ENCODE peak calls at places on chromosome 5, in nine cellular contexts. One of them, this sample, is unnamed.

GRCh38 chr5:98314262-98314661 is 459.2 kb upstream of the RGMB start:
- DNase-seq in stimulated activated CD4-positive, alpha-beta T cell treated with anti-CD3 and anti-CD28 coated beads, Interleukin-15, amount 100 ng/mL, for 1 hour: no peak
- DNase-seq in body of pancreas: no peak
- DNase-seq in ureter: no peak
- DNase-seq in ACHN: peak; percentile 29
- DNase-seq in GM19239: no peak
- DNase-seq in activated gamma-delta T cell treated with Interleukin-2 at 50 U/mL for 16 hours: no peak
- DNase-seq in GM04504: peak; percentile 67
- DNase-seq in Calu3: no peak
- DNase-seq in this sample: no peak

GRCh38 chr5:164188733-164189148 is 683.3 kb downstream of the MAT2B start:
- DNase-seq in stimulated activated CD4-positive, alpha-beta T cell treated with anti-CD3 and anti-CD28 coated beads, Interleukin-15, amount 100 ng/mL, for 1 hour: no peak
- DNase-seq in body of pancreas: no peak
- DNase-seq in ureter: no peak
- DNase-seq in ACHN: no peak
- DNase-seq in GM19239: no peak
- DNase-seq in activated gamma-delta T cell treated with Interleukin-2 at 50 U/mL for 16 hours: no peak
- DNase-seq in GM04504: no peak
- DNase-seq in Calu3: no peak
- DNase-seq in this sample: no peak

GRCh38 chr5:133828727-133829126 is 139.7 kb downstream of the C5orf15 start:
- DNase-seq in stimulated activated CD4-positive, alpha-beta T cell treated with anti-CD3 and anti-CD28 coated beads, Interleukin-15, amount 100 ng/mL, for 1 hour: no peak
- DNase-seq in body of pancreas: no peak
- DNase-seq in ureter: no peak
- DNase-seq in ACHN: no peak
- DNase-seq in GM19239: no peak
- DNase-seq in activated gamma-delta T cell treated with Interleukin-2 at 50 U/mL for 16 hours: no peak
- DNase-seq in GM04504: no peak
- DNase-seq in Calu3: no peak
- DNase-seq in this sample: no peak

GRCh38 chr5:102753889-102754498 is 1.1 kb upstream of the PAM start:
- DNase-seq in stimulated activated CD4-positive, alpha-beta T cell treated with anti-CD3 and anti-CD28 coated beads, Interleukin-15, amount 100 ng/mL, for 1 hour: no peak
- DNase-seq in body of pancreas: no peak
- DNase-seq in ureter: no peak
- DNase-seq in ACHN: no peak
- DNase-seq in GM19239: no peak
- DNase-seq in activated gamma-delta T cell treated with Interleukin-2 at 50 U/mL for 16 hours: no peak
- DNase-seq in GM04504: no peak
- DNase-seq in Calu3: no peak
- DNase-seq in this sample: no peak

GRCh38 chr5:140083650-140084049 is 30.3 kb upstream of the PURA start:
- DNase-seq in stimulated activated CD4-positive, alpha-beta T cell treated with anti-CD3 and anti-CD28 coated beads, Interleukin-15, amount 100 ng/mL, for 1 hour: no peak
- DNase-seq in body of pancreas: no peak
- DNase-seq in ureter: no peak
- DNase-seq in ACHN: no peak
- DNase-seq in GM19239: no peak
- DNase-seq in activated gamma-delta T cell treated with Interleukin-2 at 50 U/mL for 16 hours: no peak
- DNase-seq in GM04504: no peak
- DNase-seq in Calu3: no peak
- DNase-seq in this sample: no peak

GRCh38 chr5:14292766-14293165 is 149.6 kb downstream of the TRIO start:
- DNase-seq in stimulated activated CD4-positive, alpha-beta T cell treated with anti-CD3 and anti-CD28 coated beads, Interleukin-15, amount 100 ng/mL, for 1 hour: no peak
- DNase-seq in body of pancreas: no peak
- DNase-seq in ureter: no peak
- DNase-seq in ACHN: no peak
- DNase-seq in GM19239: no peak
- DNase-seq in activated gamma-delta T cell treated with Interleukin-2 at 50 U/mL for 16 hours: no peak
- DNase-seq in GM04504: no peak
- DNase-seq in Calu3: no peak
- DNase-seq in this sample: peak; percentile 4

GRCh38 chr5:17260549-17260948 is 43.1 kb downstream of the BASP1 start:
- DNase-seq in stimulated activated CD4-positive, alpha-beta T cell treated with anti-CD3 and anti-CD28 coated beads, Interleukin-15, amount 100 ng/mL, for 1 hour: no peak
- DNase-seq in body of pancreas: no peak
- DNase-seq in ureter: no peak
- DNase-seq in ACHN: no peak
- DNase-seq in GM19239: no peak
- DNase-seq in activated gamma-delta T cell treated with Interleukin-2 at 50 U/mL for 16 hours: no peak
- DNase-seq in GM04504: no peak
- DNase-seq in Calu3: no peak
- DNase-seq in this sample: no peak

GRCh38 chr5:172866802-172867748 is 33.0 kb downstream of the ERGIC1 start:
- DNase-seq in stimulated activated CD4-positive, alpha-beta T cell treated with anti-CD3 and anti-CD28 coated beads, Interleukin-15, amount 100 ng/mL, for 1 hour: no peak
- DNase-seq in body of pancreas: peak; percentile 86
- DNase-seq in ureter: peak; percentile 66
- DNase-seq in ACHN: no peak
- DNase-seq in GM19239: no peak
- DNase-seq in activated gamma-delta T cell treated with Interleukin-2 at 50 U/mL for 16 hours: no peak
- DNase-seq in GM04504: no peak
- DNase-seq in Calu3: no peak
- DNase-seq in this sample: no peak

GRCh38 chr5:135546912-135547311 is 11.1 kb upstream of the NEUROG1 start:
- DNase-seq in stimulated activated CD4-positive, alpha-beta T cell treated with anti-CD3 and anti-CD28 coated beads, Interleukin-15, amount 100 ng/mL, for 1 hour: no peak
- DNase-seq in body of pancreas: no peak
- DNase-seq in ureter: no peak
- DNase-seq in ACHN: no peak
- DNase-seq in GM19239: no peak
- DNase-seq in activated gamma-delta T cell treated with Interleukin-2 at 50 U/mL for 16 hours: no peak
- DNase-seq in GM04504: no peak
- DNase-seq in Calu3: no peak
- DNase-seq in this sample: no peak

GRCh38 chr5:103098993-103099392 is 20.9 kb downstream of the GIN1 start:
- DNase-seq in stimulated activated CD4-positive, alpha-beta T cell treated with anti-CD3 and anti-CD28 coated beads, Interleukin-15, amount 100 ng/mL, for 1 hour: no peak
- DNase-seq in body of pancreas: no peak
- DNase-seq in ureter: no peak
- DNase-seq in ACHN: no peak
- DNase-seq in GM19239: no peak
- DNase-seq in activated gamma-delta T cell treated with Interleukin-2 at 50 U/mL for 16 hours: no peak
- DNase-seq in GM04504: no peak
- DNase-seq in Calu3: no peak
- DNase-seq in this sample: no peak

GRCh38 chr5:542693-543311 is 18.6 kb upstream of the SLC9A3 start:
- DNase-seq in stimulated activated CD4-positive, alpha-beta T cell treated with anti-CD3 and anti-CD28 coated beads, Interleukin-15, amount 100 ng/mL, for 1 hour: no peak
- DNase-seq in body of pancreas: peak; percentile 6
- DNase-seq in ureter: no peak
- DNase-seq in ACHN: no peak
- DNase-seq in GM19239: no peak
- DNase-seq in activated gamma-delta T cell treated with Interleukin-2 at 50 U/mL for 16 hours: peak; percentile 3
- DNase-seq in GM04504: no peak
- DNase-seq in Calu3: no peak
- DNase-seq in this sample: no peak

GRCh38 chr5:172426086-172426485 is 28.2 kb downstream of the SH3PXD2B start:
- DNase-seq in stimulated activated CD4-positive, alpha-beta T cell treated with anti-CD3 and anti-CD28 coated beads, Interleukin-15, amount 100 ng/mL, for 1 hour: no peak
- DNase-seq in body of pancreas: no peak
- DNase-seq in ureter: no peak
- DNase-seq in ACHN: no peak
- DNase-seq in GM19239: no peak
- DNase-seq in activated gamma-delta T cell treated with Interleukin-2 at 50 U/mL for 16 hours: no peak
- DNase-seq in GM04504: no peak
- DNase-seq in Calu3: no peak
- DNase-seq in this sample: no peak

GRCh38 chr5:79529110-79529509 is 15.2 kb upstream of the HOMER1 start:
- DNase-seq in stimulated activated CD4-positive, alpha-beta T cell treated with anti-CD3 and anti-CD28 coated beads, Interleukin-15, amount 100 ng/mL, for 1 hour: no peak
- DNase-seq in body of pancreas: no peak
- DNase-seq in ureter: no peak
- DNase-seq in ACHN: no peak
- DNase-seq in GM19239: no peak
- DNase-seq in activated gamma-delta T cell treated with Interleukin-2 at 50 U/mL for 16 hours: no peak
- DNase-seq in GM04504: no peak
- DNase-seq in Calu3: no peak
- DNase-seq in this sample: no peak

GRCh38 chr5:154971501-154971900 is 30.6 kb downstream of the MRPL22 start:
- DNase-seq in stimulated activated CD4-positive, alpha-beta T cell treated with anti-CD3 and anti-CD28 coated beads, Interleukin-15, amount 100 ng/mL, for 1 hour: no peak
- DNase-seq in body of pancreas: no peak
- DNase-seq in ureter: no peak
- DNase-seq in ACHN: no peak
- DNase-seq in GM19239: no peak
- DNase-seq in activated gamma-delta T cell treated with Interleukin-2 at 50 U/mL for 16 hours: no peak
- DNase-seq in GM04504: no peak
- DNase-seq in Calu3: no peak
- DNase-seq in this sample: no peak

GRCh38 chr5:67305913-67306710 is 109.5 kb upstream of the CD180 start:
- DNase-seq in stimulated activated CD4-positive, alpha-beta T cell treated with anti-CD3 and anti-CD28 coated beads, Interleukin-15, amount 100 ng/mL, for 1 hour: no peak
- DNase-seq in body of pancreas: no peak
- DNase-seq in ureter: no peak
- DNase-seq in ACHN: no peak
- DNase-seq in GM19239: no peak
- DNase-seq in activated gamma-delta T cell treated with Interleukin-2 at 50 U/mL for 16 hours: no peak
- DNase-seq in GM04504: no peak
- DNase-seq in Calu3: no peak
- DNase-seq in this sample: no peak

GRCh38 chr5:16894236-16895057 is 41.6 kb downstream of the MYO10 start:
- DNase-seq in stimulated activated CD4-positive, alpha-beta T cell treated with anti-CD3 and anti-CD28 coated beads, Interleukin-15, amount 100 ng/mL, for 1 hour: no peak
- DNase-seq in body of pancreas: peak; percentile 57
- DNase-seq in ureter: no peak
- DNase-seq in ACHN: peak; percentile 79
- DNase-seq in GM19239: no peak
- DNase-seq in activated gamma-delta T cell treated with Interleukin-2 at 50 U/mL for 16 hours: no peak
- DNase-seq in GM04504: peak; percentile 86
- DNase-seq in Calu3: peak; percentile 75
- DNase-seq in this sample: no peak

GRCh38 chr5:37838152-37838932 is 1.5 kb downstream of the GDNF start:
- DNase-seq in stimulated activated CD4-positive, alpha-beta T cell treated with anti-CD3 and anti-CD28 coated beads, Interleukin-15, amount 100 ng/mL, for 1 hour: no peak
- DNase-seq in body of pancreas: no peak
- DNase-seq in ureter: no peak
- DNase-seq in ACHN: peak; percentile 38
- DNase-seq in GM19239: no peak
- DNase-seq in activated gamma-delta T cell treated with Interleukin-2 at 50 U/mL for 16 hours: no peak
- DNase-seq in GM04504: peak; percentile 27
- DNase-seq in Calu3: no peak
- DNase-seq in this sample: peak; percentile 4

GRCh38 chr5:134939500-134939899 is 28.2 kb upstream of the CATSPER3 start:
- DNase-seq in stimulated activated CD4-positive, alpha-beta T cell treated with anti-CD3 and anti-CD28 coated beads, Interleukin-15, amount 100 ng/mL, for 1 hour: no peak
- DNase-seq in body of pancreas: no peak
- DNase-seq in ureter: no peak
- DNase-seq in ACHN: no peak
- DNase-seq in GM19239: no peak
- DNase-seq in activated gamma-delta T cell treated with Interleukin-2 at 50 U/mL for 16 hours: no peak
- DNase-seq in GM04504: no peak
- DNase-seq in Calu3: no peak
- DNase-seq in this sample: no peak

GRCh38 chr5:15522141-15522540 is 22.2 kb downstream of the FBXL7 start:
- DNase-seq in stimulated activated CD4-positive, alpha-beta T cell treated with anti-CD3 and anti-CD28 coated beads, Interleukin-15, amount 100 ng/mL, for 1 hour: no peak
- DNase-seq in body of pancreas: no peak
- DNase-seq in ureter: no peak
- DNase-seq in ACHN: no peak
- DNase-seq in GM19239: no peak
- DNase-seq in activated gamma-delta T cell treated with Interleukin-2 at 50 U/mL for 16 hours: no peak
- DNase-seq in GM04504: no peak
- DNase-seq in Calu3: no peak
- DNase-seq in this sample: no peak

GRCh38 chr5:178489281-178489976 is 100.8 kb downstream of the COL23A1 start:
- DNase-seq in stimulated activated CD4-positive, alpha-beta T cell treated with anti-CD3 and anti-CD28 coated beads, Interleukin-15, amount 100 ng/mL, for 1 hour: no peak
- DNase-seq in body of pancreas: no peak
- DNase-seq in ureter: no peak
- DNase-seq in ACHN: no peak
- DNase-seq in GM19239: no peak
- DNase-seq in activated gamma-delta T cell treated with Interleukin-2 at 50 U/mL for 16 hours: no peak
- DNase-seq in GM04504: peak; percentile 33
- DNase-seq in Calu3: no peak
- DNase-seq in this sample: no peak

GRCh38 chr5:172616730-172617129 is 24.3 kb upstream of the NEURL1B start:
- DNase-seq in stimulated activated CD4-positive, alpha-beta T cell treated with anti-CD3 and anti-CD28 coated beads, Interleukin-15, amount 100 ng/mL, for 1 hour: no peak
- DNase-seq in body of pancreas: peak; percentile 43
- DNase-seq in ureter: no peak
- DNase-seq in ACHN: no peak
- DNase-seq in GM19239: no peak
- DNase-seq in activated gamma-delta T cell treated with Interleukin-2 at 50 U/mL for 16 hours: no peak
- DNase-seq in GM04504: no peak
- DNase-seq in Calu3: no peak
- DNase-seq in this sample: no peak

GRCh38 chr5:41270423-41271251 is 57.3 kb upstream of the C6 start:
- DNase-seq in stimulated activated CD4-positive, alpha-beta T cell treated with anti-CD3 and anti-CD28 coated beads, Interleukin-15, amount 100 ng/mL, for 1 hour: no peak
- DNase-seq in body of pancreas: peak; percentile 64
- DNase-seq in ureter: peak; percentile 53
- DNase-seq in ACHN: peak; percentile 44
- DNase-seq in GM19239: no peak
- DNase-seq in activated gamma-delta T cell treated with Interleukin-2 at 50 U/mL for 16 hours: no peak
- DNase-seq in GM04504: peak; percentile 19
- DNase-seq in Calu3: peak; percentile 51
- DNase-seq in this sample: peak; percentile 6

GRCh38 chr5:140882591-140882899 is 621 bp downstream of the PCDHA13 start:
- DNase-seq in stimulated activated CD4-positive, alpha-beta T cell treated with anti-CD3 and anti-CD28 coated beads, Interleukin-15, amount 100 ng/mL, for 1 hour: no peak
- DNase-seq in body of pancreas: no peak
- DNase-seq in ureter: no peak
- DNase-seq in ACHN: no peak
- DNase-seq in GM19239: no peak
- DNase-seq in activated gamma-delta T cell treated with Interleukin-2 at 50 U/mL for 16 hours: no peak
- DNase-seq in GM04504: no peak
- DNase-seq in Calu3: peak; percentile 46
- DNase-seq in this sample: no peak

GRCh38 chr5:94746731-94747124 is 128.3 kb downstream of the SLF1 start:
- DNase-seq in stimulated activated CD4-positive, alpha-beta T cell treated with anti-CD3 and anti-CD28 coated beads, Interleukin-15, amount 100 ng/mL, for 1 hour: no peak
- DNase-seq in body of pancreas: no peak
- DNase-seq in ureter: no peak
- DNase-seq in ACHN: no peak
- DNase-seq in GM19239: no peak
- DNase-seq in activated gamma-delta T cell treated with Interleukin-2 at 50 U/mL for 16 hours: no peak
- DNase-seq in GM04504: no peak
- DNase-seq in Calu3: no peak
- DNase-seq in this sample: no peak

GRCh38 chr5:14190194-14191164 is 47.3 kb downstream of the TRIO start:
- DNase-seq in stimulated activated CD4-positive, alpha-beta T cell treated with anti-CD3 and anti-CD28 coated beads, Interleukin-15, amount 100 ng/mL, for 1 hour: no peak
- DNase-seq in body of pancreas: no peak
- DNase-seq in ureter: no peak
- DNase-seq in ACHN: peak; percentile 93
- DNase-seq in GM19239: no peak
- DNase-seq in activated gamma-delta T cell treated with Interleukin-2 at 50 U/mL for 16 hours: no peak
- DNase-seq in GM04504: peak; percentile 91
- DNase-seq in Calu3: peak; percentile 49
- DNase-seq in this sample: no peak

GRCh38 chr5:173328896-173329369 is 719 bp upstream of the STC2 start:
- DNase-seq in stimulated activated CD4-positive, alpha-beta T cell treated with anti-CD3 and anti-CD28 coated beads, Interleukin-15, amount 100 ng/mL, for 1 hour: no peak
- DNase-seq in body of pancreas: peak; percentile 71
- DNase-seq in ureter: no peak
- DNase-seq in ACHN: peak; percentile 44
- DNase-seq in GM19239: no peak
- DNase-seq in activated gamma-delta T cell treated with Interleukin-2 at 50 U/mL for 16 hours: no peak
- DNase-seq in GM04504: peak; percentile 64
- DNase-seq in Calu3: peak; percentile 76
- DNase-seq in this sample: peak; percentile 26

GRCh38 chr5:117394506-117395157 is 820.0 kb upstream of the SEMA6A start:
- DNase-seq in stimulated activated CD4-positive, alpha-beta T cell treated with anti-CD3 and anti-CD28 coated beads, Interleukin-15, amount 100 ng/mL, for 1 hour: no peak
- DNase-seq in body of pancreas: no peak
- DNase-seq in ureter: no peak
- DNase-seq in ACHN: no peak
- DNase-seq in GM19239: no peak
- DNase-seq in activated gamma-delta T cell treated with Interleukin-2 at 50 U/mL for 16 hours: no peak
- DNase-seq in GM04504: no peak
- DNase-seq in Calu3: no peak
- DNase-seq in this sample: no peak